ENCODE peak calls at places on chromosomes 11 and 22, in nine cellular contexts. One of them, this sample, is unnamed.

GRCh38 chr22:39177456-39177775 is 24.9 kb upstream of the CBX7 start:
- DNase-seq in HEK293T: no peak
- DNase-seq in left ventricle myocardium inferior: no peak
- DNase-seq in HFFc6: no peak
- DNase-seq in activated T-helper 9 cell treated with anti-CD3 and anti-CD28 coated beads, Interleukin-2, amount 50 U/mL, for 16 hours: no peak
- DNase-seq in NCI-H69: no peak
- DNase-seq in SK-MEL-5: no peak
- DNase-seq in stimulated activated naive CD8-positive, alpha-beta T cell treated with anti-CD3 and anti-CD28 coated beads, Interleukin-15, Interleukin-2, amounts not matched to agents 100 U/mL and 50 U/mL, for 24 hours: no peak
- DNase-seq in activated gamma-delta T cell treated with Interleukin-2 at 50 U/mL for 16 hours: no peak
- DNase-seq in this sample: no peak

GRCh38 chr22:45968751-45969413 is 8.1 kb downstream of the WNT7B start:
- DNase-seq in HEK293T: no peak
- DNase-seq in left ventricle myocardium inferior: no peak
- DNase-seq in HFFc6: peak
- DNase-seq in activated T-helper 9 cell treated with anti-CD3 and anti-CD28 coated beads, Interleukin-2, amount 50 U/mL, for 16 hours: no peak
- DNase-seq in NCI-H69: no peak
- DNase-seq in SK-MEL-5: no peak
- DNase-seq in stimulated activated naive CD8-positive, alpha-beta T cell treated with anti-CD3 and anti-CD28 coated beads, Interleukin-15, Interleukin-2, amounts not matched to agents 100 U/mL and 50 U/mL, for 24 hours: peak
- DNase-seq in activated gamma-delta T cell treated with Interleukin-2 at 50 U/mL for 16 hours: no peak
- DNase-seq in this sample: no peak

GRCh38 chr11:95788921-95789505 is 569 bp downstream of the FAM76B start:
- DNase-seq in HEK293T: peak
- DNase-seq in left ventricle myocardium inferior: no peak
- DNase-seq in HFFc6: peak
- DNase-seq in activated T-helper 9 cell treated with anti-CD3 and anti-CD28 coated beads, Interleukin-2, amount 50 U/mL, for 16 hours: peak
- DNase-seq in NCI-H69: peak
- DNase-seq in SK-MEL-5: peak
- DNase-seq in stimulated activated naive CD8-positive, alpha-beta T cell treated with anti-CD3 and anti-CD28 coated beads, Interleukin-15, Interleukin-2, amounts not matched to agents 100 U/mL and 50 U/mL, for 24 hours: peak
- DNase-seq in activated gamma-delta T cell treated with Interleukin-2 at 50 U/mL for 16 hours: peak
- DNase-seq in this sample: no peak

GRCh38 chr11:2789791-2790580 is 90.2 kb upstream of the KCNQ1OT1 start:
- DNase-seq in HEK293T: no peak
- DNase-seq in left ventricle myocardium inferior: peak
- DNase-seq in HFFc6: no peak
- DNase-seq in activated T-helper 9 cell treated with anti-CD3 and anti-CD28 coated beads, Interleukin-2, amount 50 U/mL, for 16 hours: no peak
- DNase-seq in NCI-H69: no peak
- DNase-seq in SK-MEL-5: no peak
- DNase-seq in stimulated activated naive CD8-positive, alpha-beta T cell treated with anti-CD3 and anti-CD28 coated beads, Interleukin-15, Interleukin-2, amounts not matched to agents 100 U/mL and 50 U/mL, for 24 hours: no peak
- DNase-seq in activated gamma-delta T cell treated with Interleukin-2 at 50 U/mL for 16 hours: peak
- DNase-seq in this sample: peak

GRCh38 chr11:120603071-120603470 is 91.5 kb downstream of the GRIK4 start:
- DNase-seq in HEK293T: no peak
- DNase-seq in left ventricle myocardium inferior: no peak
- DNase-seq in HFFc6: no peak
- DNase-seq in activated T-helper 9 cell treated with anti-CD3 and anti-CD28 coated beads, Interleukin-2, amount 50 U/mL, for 16 hours: no peak
- DNase-seq in NCI-H69: no peak
- DNase-seq in SK-MEL-5: no peak
- DNase-seq in stimulated activated naive CD8-positive, alpha-beta T cell treated with anti-CD3 and anti-CD28 coated beads, Interleukin-15, Interleukin-2, amounts not matched to agents 100 U/mL and 50 U/mL, for 24 hours: no peak
- DNase-seq in activated gamma-delta T cell treated with Interleukin-2 at 50 U/mL for 16 hours: no peak
- DNase-seq in this sample: no peak

GRCh38 chr11:70611890-70612289 is 213.6 kb downstream of the CTTN start:
- DNase-seq in HEK293T: no peak
- DNase-seq in left ventricle myocardium inferior: no peak
- DNase-seq in HFFc6: no peak
- DNase-seq in activated T-helper 9 cell treated with anti-CD3 and anti-CD28 coated beads, Interleukin-2, amount 50 U/mL, for 16 hours: no peak
- DNase-seq in NCI-H69: no peak
- DNase-seq in SK-MEL-5: no peak
- DNase-seq in stimulated activated naive CD8-positive, alpha-beta T cell treated with anti-CD3 and anti-CD28 coated beads, Interleukin-15, Interleukin-2, amounts not matched to agents 100 U/mL and 50 U/mL, for 24 hours: no peak
- DNase-seq in activated gamma-delta T cell treated with Interleukin-2 at 50 U/mL for 16 hours: no peak
- DNase-seq in this sample: no peak

GRCh38 chr11:30149998-30150397 is 80.8 kb upstream of the FSHB start:
- DNase-seq in HEK293T: no peak
- DNase-seq in left ventricle myocardium inferior: no peak
- DNase-seq in HFFc6: no peak
- DNase-seq in activated T-helper 9 cell treated with anti-CD3 and anti-CD28 coated beads, Interleukin-2, amount 50 U/mL, for 16 hours: no peak
- DNase-seq in NCI-H69: no peak
- DNase-seq in SK-MEL-5: no peak
- DNase-seq in stimulated activated naive CD8-positive, alpha-beta T cell treated with anti-CD3 and anti-CD28 coated beads, Interleukin-15, Interleukin-2, amounts not matched to agents 100 U/mL and 50 U/mL, for 24 hours: no peak
- DNase-seq in activated gamma-delta T cell treated with Interleukin-2 at 50 U/mL for 16 hours: no peak
- DNase-seq in this sample: no peak

GRCh38 chr22:40593460-40594273 is 42.9 kb downstream of the MRTFA start:
- DNase-seq in HEK293T: no peak
- DNase-seq in left ventricle myocardium inferior: no peak
- DNase-seq in HFFc6: no peak
- DNase-seq in activated T-helper 9 cell treated with anti-CD3 and anti-CD28 coated beads, Interleukin-2, amount 50 U/mL, for 16 hours: no peak
- DNase-seq in NCI-H69: peak
- DNase-seq in SK-MEL-5: peak
- DNase-seq in stimulated activated naive CD8-positive, alpha-beta T cell treated with anti-CD3 and anti-CD28 coated beads, Interleukin-15, Interleukin-2, amounts not matched to agents 100 U/mL and 50 U/mL, for 24 hours: no peak
- DNase-seq in activated gamma-delta T cell treated with Interleukin-2 at 50 U/mL for 16 hours: no peak
- DNase-seq in this sample: no peak

GRCh38 chr22:29112680-29113079 is 39.8 kb downstream of the KREMEN1 start:
- DNase-seq in HEK293T: no peak
- DNase-seq in left ventricle myocardium inferior: no peak
- DNase-seq in HFFc6: no peak
- DNase-seq in activated T-helper 9 cell treated with anti-CD3 and anti-CD28 coated beads, Interleukin-2, amount 50 U/mL, for 16 hours: no peak
- DNase-seq in NCI-H69: no peak
- DNase-seq in SK-MEL-5: no peak
- DNase-seq in stimulated activated naive CD8-positive, alpha-beta T cell treated with anti-CD3 and anti-CD28 coated beads, Interleukin-15, Interleukin-2, amounts not matched to agents 100 U/mL and 50 U/mL, for 24 hours: no peak
- DNase-seq in activated gamma-delta T cell treated with Interleukin-2 at 50 U/mL for 16 hours: no peak
- DNase-seq in this sample: no peak

GRCh38 chr11:91104237-91104636 is 881.4 kb upstream of the CHORDC1 start:
- DNase-seq in HEK293T: no peak
- DNase-seq in left ventricle myocardium inferior: no peak
- DNase-seq in HFFc6: no peak
- DNase-seq in activated T-helper 9 cell treated with anti-CD3 and anti-CD28 coated beads, Interleukin-2, amount 50 U/mL, for 16 hours: no peak
- DNase-seq in NCI-H69: no peak
- DNase-seq in SK-MEL-5: no peak
- DNase-seq in stimulated activated naive CD8-positive, alpha-beta T cell treated with anti-CD3 and anti-CD28 coated beads, Interleukin-15, Interleukin-2, amounts not matched to agents 100 U/mL and 50 U/mL, for 24 hours: no peak
- DNase-seq in activated gamma-delta T cell treated with Interleukin-2 at 50 U/mL for 16 hours: no peak
- DNase-seq in this sample: no peak

GRCh38 chr22:24208012-24208749 is 26.9 kb downstream of the SUSD2 start:
- DNase-seq in HEK293T: no peak
- DNase-seq in left ventricle myocardium inferior: no peak
- DNase-seq in HFFc6: peak
- DNase-seq in activated T-helper 9 cell treated with anti-CD3 and anti-CD28 coated beads, Interleukin-2, amount 50 U/mL, for 16 hours: no peak
- DNase-seq in NCI-H69: peak
- DNase-seq in SK-MEL-5: peak
- DNase-seq in stimulated activated naive CD8-positive, alpha-beta T cell treated with anti-CD3 and anti-CD28 coated beads, Interleukin-15, Interleukin-2, amounts not matched to agents 100 U/mL and 50 U/mL, for 24 hours: no peak
- DNase-seq in activated gamma-delta T cell treated with Interleukin-2 at 50 U/mL for 16 hours: no peak
- DNase-seq in this sample: no peak

GRCh38 chr11:10122337-10123197 is 171.5 kb downstream of the SBF2 start:
- DNase-seq in HEK293T: no peak
- DNase-seq in left ventricle myocardium inferior: no peak
- DNase-seq in HFFc6: peak
- DNase-seq in activated T-helper 9 cell treated with anti-CD3 and anti-CD28 coated beads, Interleukin-2, amount 50 U/mL, for 16 hours: no peak
- DNase-seq in NCI-H69: no peak
- DNase-seq in SK-MEL-5: no peak
- DNase-seq in stimulated activated naive CD8-positive, alpha-beta T cell treated with anti-CD3 and anti-CD28 coated beads, Interleukin-15, Interleukin-2, amounts not matched to agents 100 U/mL and 50 U/mL, for 24 hours: no peak
- DNase-seq in activated gamma-delta T cell treated with Interleukin-2 at 50 U/mL for 16 hours: no peak
- DNase-seq in this sample: no peak

GRCh38 chr11:11157201-11157600 is 195.8 kb downstream of the CSNK2A3 start:
- DNase-seq in HEK293T: peak
- DNase-seq in left ventricle myocardium inferior: no peak
- DNase-seq in HFFc6: peak
- DNase-seq in activated T-helper 9 cell treated with anti-CD3 and anti-CD28 coated beads, Interleukin-2, amount 50 U/mL, for 16 hours: no peak
- DNase-seq in NCI-H69: peak
- DNase-seq in SK-MEL-5: peak
- DNase-seq in stimulated activated naive CD8-positive, alpha-beta T cell treated with anti-CD3 and anti-CD28 coated beads, Interleukin-15, Interleukin-2, amounts not matched to agents 100 U/mL and 50 U/mL, for 24 hours: peak
- DNase-seq in activated gamma-delta T cell treated with Interleukin-2 at 50 U/mL for 16 hours: peak
- DNase-seq in this sample: no peak

GRCh38 chr11:45273509-45273908 is 12.6 kb downstream of the SYT13 start:
- DNase-seq in HEK293T: no peak
- DNase-seq in left ventricle myocardium inferior: no peak
- DNase-seq in HFFc6: no peak
- DNase-seq in activated T-helper 9 cell treated with anti-CD3 and anti-CD28 coated beads, Interleukin-2, amount 50 U/mL, for 16 hours: no peak
- DNase-seq in NCI-H69: no peak
- DNase-seq in SK-MEL-5: no peak
- DNase-seq in stimulated activated naive CD8-positive, alpha-beta T cell treated with anti-CD3 and anti-CD28 coated beads, Interleukin-15, Interleukin-2, amounts not matched to agents 100 U/mL and 50 U/mL, for 24 hours: no peak
- DNase-seq in activated gamma-delta T cell treated with Interleukin-2 at 50 U/mL for 16 hours: no peak
- DNase-seq in this sample: no peak

GRCh38 chr11:48012051-48012391 is 31.7 kb downstream of the PTPRJ start:
- DNase-seq in HEK293T: no peak
- DNase-seq in left ventricle myocardium inferior: no peak
- DNase-seq in HFFc6: no peak
- DNase-seq in activated T-helper 9 cell treated with anti-CD3 and anti-CD28 coated beads, Interleukin-2, amount 50 U/mL, for 16 hours: peak
- DNase-seq in NCI-H69: no peak
- DNase-seq in SK-MEL-5: no peak
- DNase-seq in stimulated activated naive CD8-positive, alpha-beta T cell treated with anti-CD3 and anti-CD28 coated beads, Interleukin-15, Interleukin-2, amounts not matched to agents 100 U/mL and 50 U/mL, for 24 hours: peak
- DNase-seq in activated gamma-delta T cell treated with Interleukin-2 at 50 U/mL for 16 hours: peak
- DNase-seq in this sample: peak